ENCODE peak calls at places on chromosomes 13 and 19, in five cellular contexts. P is A172; C is NCI-H146; B is activated naive CD4-positive, alpha-beta T cell treated with anti-CD3 and anti-CD28 coated beads, Interleukin-2, amount 50 U/mL, for 16 hours; W is NCI-H1930. U is an unnamed sample.

GRCh38 chr19:35908977-35909683 is 1.0 kb upstream of the TYROBP start:
- DNase-seq in P (no peak), C (no peak), B (no peak), W (no peak), U (peak)

GRCh38 chr13:33351324-33351723 is 65.8 kb upstream of the STARD13 start:
- DNase-seq in P (peak), C (no peak), B (no peak), W (no peak), U (no peak)

GRCh38 chr13:77918391-77919261 is at the start of gene EDNRB:
- DNase-seq in P (no peak), C (peak), B (peak), W (peak), U (no peak)

GRCh38 chr19:17686592-17687042 is 1.5 kb downstream of the UNC13A start:
- DNase-seq in P (no peak), C (peak), B (no peak), W (no peak), U (no peak)

GRCh38 chr13:44837250-44837649 is 152.0 kb downstream of the NUFIP1 start:
- DNase-seq in P (peak), C (no peak), B (no peak), W (no peak), U (no peak)

GRCh38 chr19:30512748-30513389 is 140.7 kb downstream of the ZNF536 start:
- DNase-seq in P (no peak), C (no peak), B (no peak), W (peak), U (no peak)

GRCh38 chr19:42573642-42574041 is 21.1 kb downstream of the CEACAM8 start:
- DNase-seq in P (no peak), C (no peak), B (no peak), W (no peak), U (no peak)

GRCh38 chr19:41421314-41421713 is 5.9 kb downstream of the B3GNT8 start:
- DNase-seq in P (no peak), C (peak), B (no peak), W (no peak), U (no peak)

GRCh38 chr19:18633321-18633720 is 3.5 kb upstream of the KLHL26 start:
- DNase-seq in P (no peak), C (peak), B (no peak), W (no peak), U (no peak)

GRCh38 chr19:41192574-41193419 is at the start of gene CYP2S1:
- DNase-seq in P (peak), C (no peak), B (peak), W (peak), U (no peak)

GRCh38 chr13:33676700-33677048 is 141.3 kb upstream of the RFC3 start:
- DNase-seq in P (peak), C (peak), B (no peak), W (no peak), U (no peak)

GRCh38 chr19:6271721-6272410 is 7.9 kb downstream of the MLLT1 start:
- DNase-seq in P (no peak), C (no peak), B (no peak), W (no peak), U (no peak)

GRCh38 chr19:40726279-40726678 is 9.4 kb downstream of the ITPKC start:
- DNase-seq in P (no peak), C (no peak), B (no peak), W (no peak), U (no peak)

GRCh38 chr19:41753936-41754529 is 1.3 kb upstream of the CEACAM6 start:
- DNase-seq in P (peak), C (peak), B (peak), W (peak), U (peak)

GRCh38 chr13:114161644-114162532 is 17.2 kb upstream of the CFAP97D2 start:
- DNase-seq in P (peak), C (peak), B (no peak), W (no peak), U (no peak)

GRCh38 chr13:51556740-51557139 is 27.5 kb upstream of the WDFY2 start:
- DNase-seq in P (no peak), C (no peak), B (no peak), W (no peak), U (no peak)

GRCh38 chr13:28655566-28655965 is 3.4 kb upstream of the POMP start:
- DNase-seq in P (no peak), C (no peak), B (no peak), W (no peak), U (no peak)